ENCODE peak calls at places on chromosomes 5 and 9, in seven cellular contexts. Z, T, N, E, C, K and L are unnamed samples.

GRCh38 chr9:21465859-21466518 is 16.1 kb downstream of the IFNE start:
- DNase-seq in K (no peak), Z (no peak), E (no peak), C (no peak), N (no peak), T (no peak), L (peak)

GRCh38 chr9:131773911-131774379 is 34.1 kb upstream of the RAPGEF1 start:
- DNase-seq in E (no peak), K (no peak), Z (no peak), N (no peak), T (no peak), C (no peak), L (no peak)

GRCh38 chr5:9462109-9462508 is 83.8 kb downstream of the SEMA5A start:
- DNase-seq in Z (no peak), E (no peak), N (no peak), C (no peak), K (no peak), T (no peak), L (no peak)

GRCh38 chr5:168047669-168048111 is 243.8 kb upstream of the WWC1 start:
- DNase-seq in E (no peak), Z (peak), K (no peak), C (no peak), N (no peak), T (no peak), L (no peak)

GRCh38 chr5:131068893-131069643 is 96.0 kb downstream of the HINT1 start:
- DNase-seq in Z (no peak), K (peak), T (peak), C (no peak), N (no peak), E (no peak), L (no peak)

GRCh38 chr9:123392802-123393201 is 36.8 kb downstream of the CRB2 start:
- DNase-seq in C (no peak), E (no peak), Z (no peak), K (no peak), N (no peak), T (no peak), L (no peak)

GRCh38 chr5:139821806-139822552 is 26.4 kb downstream of the PSD2 start:
- DNase-seq in E (peak), K (no peak), C (no peak), T (no peak), N (peak), Z (no peak), L (no peak)

GRCh38 chr5:139709587-139710369 is 61.6 kb downstream of the CXXC5 start:
- DNase-seq in E (no peak), Z (no peak), T (no peak), N (peak), C (no peak), K (peak), L (peak)

GRCh38 chr5:143228597-143229293 is 174.7 kb downstream of the NR3C1 start:
- DNase-seq in T (no peak), E (no peak), K (no peak), Z (no peak), C (no peak), N (no peak), L (no peak)

GRCh38 chr9:111876179-111876578 is 20.4 kb upstream of the UGCG start:
- DNase-seq in N (no peak), Z (no peak), E (no peak), T (no peak), K (no peak), C (no peak), L (no peak)

GRCh38 chr5:169591636-169592035 is 8.1 kb downstream of the SPDL1 start:
- DNase-seq in K (no peak), T (no peak), C (no peak), Z (no peak), N (no peak), E (no peak), L (no peak)

GRCh38 chr5:172906436-172906835 is 52.8 kb upstream of the RPL26L1 start:
- DNase-seq in N (no peak), Z (no peak), E (no peak), T (no peak), C (no peak), K (no peak), L (no peak)

GRCh38 chr9:111013250-111013649 is 25.0 kb downstream of the LPAR1 start:
- DNase-seq in Z (no peak), E (no peak), C (no peak), K (no peak), N (no peak), T (no peak), L (no peak)

GRCh38 chr5:2153808-2154207 is 271.1 kb upstream of the IRX4 start:
- DNase-seq in C (no peak), T (no peak), N (peak), E (no peak), K (peak), Z (no peak), L (no peak)